ENCODE peak calls at places on chromosomes 3 and 15, in six cellular contexts. Y is fibroblast of the aortic adventitia; N is Ammon's horn; D is stimulated activated effector memory CD8-positive, alpha-beta T cell treated with anti-CD3 and anti-CD28 coated beads, Interleukin-12 subunit alpha, Interleukin-12 subunit beta, amount 100 ng/mL, for 72 hours; B is activated CD8-positive, alpha-beta memory T cell treated with anti-CD3 and anti-CD28 coated beads for 1 hour; H is effector CD4-positive, alpha-beta T cell. R is an unnamed sample.

GRCh38 chr3:69122398-69122797 is at the start of gene LMOD3:
- DNase-seq in Y (no peak), N (no peak), D (no peak), B (no peak), H (no peak), R (no peak)

GRCh38 chr3:179332240-179332639 is 9.4 kb downstream of the ZNF639 start:
- DNase-seq in Y (no peak), N (no peak), D (no peak), B (no peak), H (no peak), R (no peak)

GRCh38 chr15:88450125-88450798 is 16.9 kb downstream of the MRPL46 start:
- DNase-seq in Y (peak; percentile 82), N (peak; percentile 79), D (peak; percentile 88), B (no peak), H (peak; percentile 34), R (peak; percentile 42)

GRCh38 chr3:46864051-46864881 is 1.0 kb upstream of the MYL3 start:
- DNase-seq in Y (no peak), N (no peak), D (no peak), B (no peak), H (no peak), R (peak; percentile 26)

GRCh38 chr3:10334461-10334860 is 13.5 kb upstream of the SEC13 start:
- DNase-seq in Y (peak; percentile 65), N (peak; percentile 82), D (no peak), B (no peak), H (no peak), R (no peak)

GRCh38 chr3:76687019-76687418 is 352.9 kb upstream of the ROBO2 start:
- DNase-seq in Y (no peak), N (no peak), D (no peak), B (no peak), H (no peak), R (no peak)

GRCh38 chr15:99249270-99249817 is at the start of gene TTC23:
- DNase-seq in Y (peak; percentile 92), N (peak; percentile 67), D (no peak), B (no peak), H (no peak), R (peak; percentile 29)

GRCh38 chr3:193816656-193817311 is 223.8 kb downstream of the OPA1 start:
- DNase-seq in Y (peak; percentile 27), N (peak; percentile 58), D (no peak), B (no peak), H (no peak), R (peak; percentile 38)

GRCh38 chr3:52393959-52394670 is 50.8 kb downstream of the SEMA3G start:
- DNase-seq in Y (no peak), N (no peak), D (no peak), B (no peak), H (no peak), R (no peak)

GRCh38 chr15:75720787-75721461 is 8.3 kb upstream of the CSPG4 start:
- DNase-seq in Y (no peak), N (no peak), D (no peak), B (no peak), H (no peak), R (no peak)

GRCh38 chr3:4232798-4233197 is 70.4 kb upstream of the SETMAR start:
- DNase-seq in Y (no peak), N (no peak), D (no peak), B (no peak), H (no peak), R (no peak)

GRCh38 chr15:34239151-34239761 is 14.4 kb downstream of the EMC4 start:
- DNase-seq in Y (peak; percentile 82), N (no peak), D (no peak), B (no peak), H (no peak), R (no peak)

GRCh38 chr15:45862034-45862433 is 227.2 kb downstream of the SQOR start:
- DNase-seq in Y (no peak), N (no peak), D (no peak), B (no peak), H (no peak), R (no peak)

GRCh38 chr3:78066287-78066686 is 1026.4 kb downstream of the ROBO2 start:
- DNase-seq in Y (no peak), N (no peak), D (no peak), B (no peak), H (no peak), R (no peak)

GRCh38 chr15:101013769-101014223 is 94.6 kb downstream of the LRRK1 start:
- DNase-seq in Y (no peak), N (no peak), D (peak; percentile 42), B (no peak), H (no peak), R (no peak)

GRCh38 chr3:133857767-133858166 is 37.9 kb downstream of the RAB6B start:
- DNase-seq in Y (no peak), N (no peak), D (no peak), B (no peak), H (no peak), R (no peak)

GRCh38 chr3:187041362-187042061 is 97.8 kb downstream of the RPL39L start:
- DNase-seq in Y (peak; percentile 67), N (no peak), D (peak; percentile 61), B (no peak), H (peak; percentile 41), R (no peak)

GRCh38 chr15:51771773-51772172 is 20.4 kb downstream of the TMOD2 start:
- DNase-seq in Y (no peak), N (no peak), D (no peak), B (no peak), H (no peak), R (no peak)

GRCh38 chr3:40584625-40585189 is 59.9 kb downstream of the ZNF621 start:
- DNase-seq in Y (peak; percentile 78), N (peak; percentile 92), D (peak; percentile 83), B (peak; percentile 19), H (peak; percentile 61), R (peak; percentile 94)

GRCh38 chr3:195906865-195907729 is 1.3 kb downstream of the TNK2 start:
- DNase-seq in Y (no peak), N (peak; percentile 70), D (peak; percentile 85), B (peak; percentile 55), H (peak; percentile 68), R (peak; percentile 82)

R was measured in upper lobe of left lung.